ENCODE peak calls at places on chromosomes 12 and 14, in six cellular contexts. One of them, this sample, is unnamed. For H3K4me1, the result is how much of the 10 kb centered on the place peaks cover.

GRCh38 chr12:131589231-131589902 is 121.5 kb upstream of the SFSWAP start:
- DNase-seq in body of pancreas: no peak
- DNase-seq in lower lobe of right lung: no peak
- DNase-seq in naive thymus-derived CD4-positive, alpha-beta T cell: no peak
- DNase-seq in breast epithelium: no peak
- DNase-seq in heart left ventricle: no peak
- DNase-seq in this sample: no peak

GRCh38 chr12:96571101-96571862 is 81.9 kb downstream of the CFAP54 start:
- DNase-seq in body of pancreas: no peak
- DNase-seq in lower lobe of right lung: no peak
- DNase-seq in naive thymus-derived CD4-positive, alpha-beta T cell: no peak
- DNase-seq in breast epithelium: no peak
- DNase-seq in heart left ventricle: no peak
- DNase-seq in this sample: no peak

GRCh38 chr12:28424965-28425364 is 234.7 kb downstream of the CCDC91 start:
- DNase-seq in body of pancreas: peak
- DNase-seq in lower lobe of right lung: no peak
- DNase-seq in naive thymus-derived CD4-positive, alpha-beta T cell: no peak
- DNase-seq in breast epithelium: no peak
- DNase-seq in heart left ventricle: peak
- DNase-seq in this sample: peak

GRCh38 chr12:109934026-109934425 is 34.0 kb downstream of the TCHP start:
- DNase-seq in body of pancreas: peak
- DNase-seq in lower lobe of right lung: no peak
- DNase-seq in naive thymus-derived CD4-positive, alpha-beta T cell: no peak
- DNase-seq in breast epithelium: no peak
- DNase-seq in heart left ventricle: no peak
- DNase-seq in this sample: peak

GRCh38 chr12:46361667-46362034 is 10.9 kb downstream of the SLC38A2 start:
- DNase-seq in body of pancreas: no peak
- DNase-seq in lower lobe of right lung: no peak
- DNase-seq in naive thymus-derived CD4-positive, alpha-beta T cell: no peak
- DNase-seq in breast epithelium: no peak
- DNase-seq in heart left ventricle: no peak
- DNase-seq in this sample: no peak

GRCh38 chr14:60724080-60724618 is at the start of gene SIX4:
- DNase-seq in body of pancreas: peak
- DNase-seq in lower lobe of right lung: peak
- DNase-seq in naive thymus-derived CD4-positive, alpha-beta T cell: no peak
- DNase-seq in breast epithelium: peak
- DNase-seq in heart left ventricle: peak
- DNase-seq in this sample: peak

GRCh38 chr12:49413010-49413409 is 45.7 kb downstream of the SPATS2 start:
- DNase-seq in body of pancreas: no peak
- DNase-seq in lower lobe of right lung: no peak
- DNase-seq in naive thymus-derived CD4-positive, alpha-beta T cell: no peak
- DNase-seq in breast epithelium: no peak
- DNase-seq in heart left ventricle: no peak
- DNase-seq in this sample: no peak

GRCh38 chr12:4277856-4278581 is 4.5 kb downstream of the CCND2 start:
- DNase-seq in body of pancreas: no peak
- DNase-seq in lower lobe of right lung: no peak
- DNase-seq in naive thymus-derived CD4-positive, alpha-beta T cell: no peak
- DNase-seq in breast epithelium: no peak
- DNase-seq in heart left ventricle: no peak
- DNase-seq in this sample: no peak

GRCh38 chr12:99444859-99445316 is 202.7 kb upstream of the GARIN6 start:
- DNase-seq in body of pancreas: no peak
- DNase-seq in lower lobe of right lung: no peak
- DNase-seq in naive thymus-derived CD4-positive, alpha-beta T cell: no peak
- DNase-seq in breast epithelium: no peak
- DNase-seq in heart left ventricle: no peak
- DNase-seq in this sample: no peak

GRCh38 chr14:101128478-101129450 is 225.2 kb upstream of the RTL1 start:
- DNase-seq in body of pancreas: no peak
- DNase-seq in lower lobe of right lung: peak
- DNase-seq in naive thymus-derived CD4-positive, alpha-beta T cell: no peak
- DNase-seq in breast epithelium: peak
- DNase-seq in heart left ventricle: no peak
- DNase-seq in this sample: no peak

GRCh38 chr14:24941719-24942118 is 108.2 kb downstream of the STXBP6 start:
- DNase-seq in body of pancreas: peak
- DNase-seq in lower lobe of right lung: peak
- DNase-seq in naive thymus-derived CD4-positive, alpha-beta T cell: no peak
- DNase-seq in breast epithelium: no peak
- DNase-seq in heart left ventricle: no peak
- DNase-seq in this sample: peak

GRCh38 chr14:65101631-65102440 is 481 bp downstream of the MAX start:
- DNase-seq in body of pancreas: peak
- DNase-seq in lower lobe of right lung: peak
- DNase-seq in naive thymus-derived CD4-positive, alpha-beta T cell: peak
- DNase-seq in breast epithelium: no peak
- DNase-seq in heart left ventricle: peak
- DNase-seq in this sample: peak

GRCh38 chr14:69105326-69105725 is 47.6 kb downstream of the DCAF5 start:
- DNase-seq in body of pancreas: no peak
- DNase-seq in lower lobe of right lung: no peak
- DNase-seq in naive thymus-derived CD4-positive, alpha-beta T cell: no peak
- DNase-seq in breast epithelium: no peak
- DNase-seq in heart left ventricle: no peak
- DNase-seq in this sample: no peak

GRCh38 chr12:67442347-67442841 is 173.2 kb downstream of the CAND1 start:
- DNase-seq in body of pancreas: peak
- DNase-seq in lower lobe of right lung: no peak
- DNase-seq in naive thymus-derived CD4-positive, alpha-beta T cell: no peak
- DNase-seq in breast epithelium: no peak
- DNase-seq in heart left ventricle: peak
- DNase-seq in this sample: peak

GRCh38 chr12:57233357-57234232 is 4.1 kb downstream of the SHMT2 start:
- DNase-seq in body of pancreas: no peak
- DNase-seq in lower lobe of right lung: peak
- DNase-seq in naive thymus-derived CD4-positive, alpha-beta T cell: no peak
- DNase-seq in breast epithelium: no peak
- DNase-seq in heart left ventricle: no peak
- DNase-seq in this sample: no peak

GRCh38 chr14:103563089-103563620 is 395 bp downstream of the COA8 start:
- DNase-seq in body of pancreas: peak
- DNase-seq in lower lobe of right lung: peak
- DNase-seq in naive thymus-derived CD4-positive, alpha-beta T cell: no peak
- DNase-seq in breast epithelium: no peak
- DNase-seq in heart left ventricle: peak
- DNase-seq in this sample: peak

GRCh38 chr14:65412881-65413738 is 580 bp downstream of the FUT8 start:
- DNase-seq in body of pancreas: no peak
- DNase-seq in lower lobe of right lung: peak
- DNase-seq in naive thymus-derived CD4-positive, alpha-beta T cell: no peak
- DNase-seq in breast epithelium: peak
- DNase-seq in heart left ventricle: no peak
- DNase-seq in this sample: no peak

GRCh38 chr12:52493172-52493571 is at the start of gene KRT6A:
- DNase-seq in body of pancreas: no peak
- DNase-seq in lower lobe of right lung: no peak
- DNase-seq in naive thymus-derived CD4-positive, alpha-beta T cell: no peak
- DNase-seq in breast epithelium: no peak
- DNase-seq in heart left ventricle: no peak
- DNase-seq in this sample: no peak

GRCh38 chr12:108560321-108560721 is 652 bp downstream of the SART3 start:
- DNase-seq in body of pancreas: no peak
- DNase-seq in lower lobe of right lung: no peak
- DNase-seq in naive thymus-derived CD4-positive, alpha-beta T cell: no peak
- DNase-seq in breast epithelium: no peak
- DNase-seq in heart left ventricle: no peak
- DNase-seq in this sample: no peak

GRCh38 chr12:58804749-58805148 is 115.6 kb downstream of the LRIG3 start:
- DNase-seq in body of pancreas: no peak
- DNase-seq in lower lobe of right lung: no peak
- DNase-seq in naive thymus-derived CD4-positive, alpha-beta T cell: no peak
- DNase-seq in breast epithelium: no peak
- DNase-seq in heart left ventricle: no peak
- DNase-seq in this sample: no peak

GRCh38 chr12:3105690-3106479 is 28.7 kb downstream of the TSPAN9 start:
- DNase-seq in body of pancreas: no peak
- DNase-seq in lower lobe of right lung: no peak
- DNase-seq in naive thymus-derived CD4-positive, alpha-beta T cell: no peak
- DNase-seq in breast epithelium: no peak
- DNase-seq in heart left ventricle: peak
- DNase-seq in this sample: no peak

GRCh38 chr12:3106564-3106963 is 29.4 kb downstream of the TSPAN9 start:
- DNase-seq in body of pancreas: no peak
- DNase-seq in lower lobe of right lung: no peak
- DNase-seq in naive thymus-derived CD4-positive, alpha-beta T cell: no peak
- DNase-seq in breast epithelium: no peak
- DNase-seq in heart left ventricle: peak
- DNase-seq in this sample: no peak

GRCh38 chr12:3103806-3104205 is 26.6 kb downstream of the TSPAN9 start:
- DNase-seq in body of pancreas: no peak
- DNase-seq in lower lobe of right lung: no peak
- DNase-seq in naive thymus-derived CD4-positive, alpha-beta T cell: no peak
- DNase-seq in breast epithelium: no peak
- DNase-seq in heart left ventricle: no peak
- DNase-seq in this sample: no peak

GRCh38 chr12:3107954-3108353 is 30.8 kb downstream of the TSPAN9 start:
- DNase-seq in body of pancreas: no peak
- DNase-seq in lower lobe of right lung: no peak
- DNase-seq in naive thymus-derived CD4-positive, alpha-beta T cell: no peak
- DNase-seq in breast epithelium: no peak
- DNase-seq in heart left ventricle: no peak
- DNase-seq in this sample: no peak

DNA sequence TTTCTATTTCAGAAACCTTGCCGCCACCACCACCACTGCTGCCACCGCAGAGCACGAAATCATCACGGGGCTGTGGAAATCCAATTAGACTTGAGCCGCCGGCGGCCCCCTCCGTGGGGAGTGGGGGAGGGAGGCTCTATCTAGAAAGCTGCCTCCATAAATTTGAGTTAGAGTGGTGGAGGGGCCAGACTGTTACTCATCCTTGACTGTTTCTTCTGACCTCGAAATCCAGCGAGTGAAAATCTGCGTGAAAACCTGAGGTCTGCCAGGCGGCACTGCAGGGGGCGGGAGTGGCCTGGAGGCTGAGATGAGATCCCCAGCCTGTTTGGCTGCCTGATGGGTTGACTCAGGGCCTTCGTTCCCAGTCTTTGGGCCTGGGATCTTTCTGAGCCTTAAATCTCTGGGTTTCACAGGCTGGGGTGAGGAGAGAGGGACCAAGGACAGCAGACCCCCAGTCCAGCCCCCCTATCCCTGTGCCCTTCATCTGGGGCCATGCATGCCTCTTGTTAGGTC is 29.9 kb downstream of the TSPAN9 start:
- DNase-seq in body of pancreas: no peak
- DNase-seq in lower lobe of right lung: no peak
- DNase-seq in naive thymus-derived CD4-positive, alpha-beta T cell: no peak
- DNase-seq in breast epithelium: no peak
- DNase-seq in heart left ventricle: no peak
- DNase-seq in this sample: no peak
- H3K4me1 ChIP-seq in body of pancreas: under half
- H3K4me1 ChIP-seq in lower lobe of right lung: half or more
- H3K4me1 ChIP-seq in naive thymus-derived CD4-positive, alpha-beta T cell: under half
- H3K4me1 ChIP-seq in breast epithelium: under half
- H3K4me1 ChIP-seq in heart left ventricle: half or more
- H3K4me1 ChIP-seq in this sample: under half

GRCh38 chr12:39205969-39206368 is 237.0 kb downstream of the KIF21A start:
- DNase-seq in body of pancreas: no peak
- DNase-seq in lower lobe of right lung: no peak
- DNase-seq in naive thymus-derived CD4-positive, alpha-beta T cell: no peak
- DNase-seq in breast epithelium: no peak
- DNase-seq in heart left ventricle: no peak
- DNase-seq in this sample: no peak
- H3K4me1 ChIP-seq in body of pancreas: under half
- H3K4me1 ChIP-seq in lower lobe of right lung: under half
- H3K4me1 ChIP-seq in naive thymus-derived CD4-positive, alpha-beta T cell: under half
- H3K4me1 ChIP-seq in breast epithelium: under half
- H3K4me1 ChIP-seq in heart left ventricle: under half
- H3K4me1 ChIP-seq in this sample: under half

DNA sequence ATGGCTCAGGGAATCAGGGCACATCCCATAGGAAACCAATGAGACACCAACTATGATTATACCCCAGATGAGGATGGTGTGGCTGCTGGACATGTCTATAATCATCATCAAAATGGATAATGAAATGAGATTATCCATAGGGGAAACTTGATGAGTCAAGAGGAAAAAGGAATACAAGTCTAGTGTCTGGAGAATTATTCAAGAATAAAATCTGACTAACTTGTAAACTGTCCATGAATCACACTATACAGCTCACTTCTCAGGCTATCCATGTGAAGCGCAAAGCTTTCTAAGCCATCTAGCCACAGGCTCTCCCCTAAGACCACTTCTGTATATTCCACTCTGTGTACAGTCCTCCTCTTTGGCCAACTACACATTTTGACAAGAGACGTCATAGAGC is 52.5 kb downstream of the DUSP16 start:
- DNase-seq in body of pancreas: no peak
- DNase-seq in lower lobe of right lung: no peak
- DNase-seq in naive thymus-derived CD4-positive, alpha-beta T cell: no peak
- DNase-seq in breast epithelium: no peak
- DNase-seq in heart left ventricle: no peak
- DNase-seq in this sample: no peak
- H3K4me1 ChIP-seq in body of pancreas: under half
- H3K4me1 ChIP-seq in lower lobe of right lung: under half
- H3K4me1 ChIP-seq in naive thymus-derived CD4-positive, alpha-beta T cell: under half
- H3K4me1 ChIP-seq in breast epithelium: under half
- H3K4me1 ChIP-seq in heart left ventricle: under half
- H3K4me1 ChIP-seq in this sample: under half

DNA sequence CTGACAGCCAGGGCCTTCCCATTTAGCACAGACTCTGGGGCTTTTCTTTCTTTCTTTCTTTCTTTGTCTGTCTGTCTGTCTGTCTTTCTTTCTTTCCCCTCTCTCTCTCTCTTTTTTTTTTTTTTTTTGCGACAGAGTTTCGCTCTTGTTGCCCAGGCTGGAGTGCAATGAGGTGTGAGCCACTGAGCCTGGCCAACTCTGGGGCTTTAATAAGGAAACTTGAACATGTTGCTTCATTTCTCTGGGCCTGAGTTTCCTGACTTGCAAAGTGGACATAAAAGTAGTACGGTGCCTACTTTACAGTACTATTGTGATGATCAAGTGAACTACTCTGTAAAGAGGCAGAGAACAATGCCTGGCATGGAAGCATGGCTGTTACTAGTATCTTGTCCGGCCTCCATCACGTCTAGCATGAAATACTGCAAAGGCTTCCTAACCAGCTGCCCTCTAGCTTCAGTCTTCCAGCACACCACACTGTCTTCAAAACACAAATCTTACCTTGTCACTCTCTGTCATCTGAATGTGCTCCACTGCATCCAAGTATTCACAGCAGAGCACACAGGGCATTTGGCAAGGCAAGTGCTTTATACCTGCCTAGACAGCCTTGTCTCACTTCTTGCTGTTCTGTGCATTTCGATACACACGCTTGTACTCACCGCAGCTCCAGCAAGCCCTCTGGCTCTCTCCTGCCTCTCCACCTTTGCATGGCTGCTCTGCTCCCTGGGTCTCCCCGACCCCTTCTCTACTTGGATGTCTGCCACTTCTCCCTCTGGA is 96.7 kb downstream of the IRF2BPL start:
- DNase-seq in body of pancreas: no peak
- DNase-seq in lower lobe of right lung: no peak
- DNase-seq in naive thymus-derived CD4-positive, alpha-beta T cell: no peak
- DNase-seq in breast epithelium: no peak
- DNase-seq in heart left ventricle: no peak
- DNase-seq in this sample: peak
- H3K4me1 ChIP-seq in body of pancreas: under half
- H3K4me1 ChIP-seq in lower lobe of right lung: under half
- H3K4me1 ChIP-seq in naive thymus-derived CD4-positive, alpha-beta T cell: under half
- H3K4me1 ChIP-seq in breast epithelium: under half
- H3K4me1 ChIP-seq in heart left ventricle: under half
- H3K4me1 ChIP-seq in this sample: under half

GRCh38 chr14:88045705-88046104 is 40.8 kb downstream of the GPR65 start:
- DNase-seq in body of pancreas: no peak
- DNase-seq in lower lobe of right lung: peak
- DNase-seq in naive thymus-derived CD4-positive, alpha-beta T cell: no peak
- DNase-seq in breast epithelium: no peak
- DNase-seq in heart left ventricle: peak
- DNase-seq in this sample: no peak
- H3K4me1 ChIP-seq in body of pancreas: under half
- H3K4me1 ChIP-seq in lower lobe of right lung: under half
- H3K4me1 ChIP-seq in naive thymus-derived CD4-positive, alpha-beta T cell: under half
- H3K4me1 ChIP-seq in breast epithelium: under half
- H3K4me1 ChIP-seq in heart left ventricle: under half
- H3K4me1 ChIP-seq in this sample: under half